ENCODE peak calls at places on chromosomes 5 and 9, in nine cellular contexts. X is EL; J is fibroblast of pulmonary artery; D is HT-29; I is HAP-1; Z is SHP77; K is SK-N-SH; V is activated CD4-positive, CD25-positive, alpha-beta regulatory T cell; O is left cardiac atrium. F is an unnamed sample.

GRCh38 chr5:160159991-160160826 is 41.0 kb upstream of the PWWP2A start:
- DNase-seq in J (no peak), Z (peak), V (no peak), D (no peak), I (peak), K (no peak), X (no peak), O (no peak), F (no peak)

GRCh38 chr9:18905883-18906649 is 126.9 kb downstream of the SAXO1 start:
- DNase-seq in Z (no peak), J (peak), D (no peak), V (no peak), I (no peak), X (peak), K (no peak), O (no peak), F (peak)

GRCh38 chr5:6660704-6661103 is 27.5 kb downstream of the SRD5A1 start:
- DNase-seq in Z (no peak), J (no peak), D (no peak), V (no peak), K (no peak), X (no peak), O (no peak), I (no peak), F (no peak)

GRCh38 chr9:133768859-133769510 is 30.8 kb upstream of the SARDH start:
- DNase-seq in K (no peak), Z (no peak), D (no peak), I (no peak), J (no peak), V (no peak), O (no peak), X (no peak), F (no peak)

GRCh38 chr5:72692273-72692672 is 124.2 kb upstream of the TNPO1 start:
- DNase-seq in J (peak), X (no peak), D (no peak), V (no peak), Z (no peak), I (no peak), K (no peak), O (no peak), F (no peak)

GRCh38 chr9:71726723-71727122 is 41.6 kb downstream of the CEMIP2 start:
- DNase-seq in D (no peak), K (no peak), X (no peak), O (no peak), Z (no peak), V (no peak), J (no peak), I (no peak), F (no peak)

GRCh38 chr5:5533927-5534326 is 111.5 kb downstream of the ICE1 start:
- DNase-seq in K (no peak), I (no peak), X (no peak), V (no peak), J (no peak), Z (peak), D (no peak), O (no peak), F (no peak)

GRCh38 chr9:124771867-124772621 is 933 bp upstream of the NR6A1 start:
- DNase-seq in Z (peak), K (peak), D (peak), O (peak), X (peak), I (peak), V (no peak), J (peak), F (peak)

GRCh38 chr9:36928210-36928609 is 105.9 kb downstream of the PAX5 start:
- DNase-seq in Z (no peak), V (no peak), K (no peak), O (no peak), J (no peak), D (no peak), X (no peak), I (no peak), F (no peak)

GRCh38 chr9:137582286-137582860 is 3.6 kb upstream of the DPH7 start:
- DNase-seq in Z (no peak), D (no peak), O (no peak), K (peak), X (peak), I (no peak), J (peak), V (no peak), F (no peak)

GRCh38 chr5:68953885-68954617 is 139.8 kb upstream of the SLC30A5 start:
- DNase-seq in X (peak), V (no peak), I (no peak), D (no peak), J (peak), Z (no peak), K (no peak), O (no peak), F (peak)

GRCh38 chr5:89236900-89237299 is 353.9 kb upstream of the MEF2C start:
- DNase-seq in J (no peak), K (no peak), X (no peak), Z (no peak), V (no peak), D (no peak), I (no peak), O (no peak), F (no peak)

GRCh38 chr9:77433675-77434445 is 214.3 kb downstream of the GNA14 start:
- DNase-seq in V (peak), K (peak), O (peak), X (peak), D (peak), J (peak), I (peak), Z (no peak), F (no peak)

GRCh38 chr5:117889592-117889991 is 1098.8 kb downstream of the DTWD2 start:
- DNase-seq in V (no peak), Z (no peak), X (peak), O (no peak), D (no peak), K (no peak), J (peak), I (no peak), F (no peak)

GRCh38 chr9:28770827-28771226 is 1197.5 kb upstream of the C9orf72 start:
- DNase-seq in Z (no peak), X (no peak), J (no peak), O (no peak), D (no peak), K (peak), I (no peak), V (no peak), F (no peak)

GRCh38 chr5:124735169-124735858 is 11.1 kb downstream of the ZNF608 start:
- DNase-seq in V (no peak), J (no peak), K (peak), D (no peak), I (peak), Z (no peak), O (no peak), X (peak), F (no peak)

GRCh38 chr5:139649082-139649991 is 1.2 kb downstream of the CXXC5 start:
- DNase-seq in J (no peak), K (peak), Z (no peak), D (no peak), V (no peak), X (peak), O (peak), I (no peak), F (no peak)

GRCh38 chr5:101045689-101046088 is 142.6 kb upstream of the ST8SIA4 start:
- DNase-seq in K (no peak), O (no peak), V (no peak), I (no peak), Z (no peak), D (peak), J (peak), X (no peak), F (no peak)

GRCh38 chr9:19618816-19619215 is 170.0 kb downstream of the SLC24A2 start:
- DNase-seq in J (no peak), Z (no peak), V (no peak), X (no peak), I (no peak), O (no peak), D (no peak), K (no peak), F (peak)

GRCh38 chr9:89686134-89686533 is 81.3 kb downstream of the GADD45G start:
- DNase-seq in O (no peak), I (no peak), Z (peak), X (no peak), K (no peak), V (no peak), J (no peak), D (peak), F (no peak)

GRCh38 chr9:79020266-79020665 is 551.5 kb upstream of the TLE4 start:
- DNase-seq in D (no peak), K (no peak), X (no peak), I (no peak), Z (peak), J (no peak), O (no peak), V (no peak), F (no peak)

GRCh38 chr9:33349743-33350142 is 52.6 kb downstream of the AQP7 start:
- DNase-seq in K (no peak), V (no peak), X (no peak), D (no peak), I (no peak), Z (no peak), O (no peak), J (no peak), F (no peak)

GRCh38 chr5:6291961-6292360 is 86.4 kb downstream of the MED10 start:
- DNase-seq in I (no peak), K (no peak), J (no peak), X (peak), Z (peak), O (no peak), V (no peak), D (peak), F (no peak)

GRCh38 chr5:85990998-85991397 is 626.7 kb upstream of the COX7C start:
- DNase-seq in O (no peak), Z (no peak), X (no peak), K (no peak), D (no peak), I (no peak), J (no peak), V (no peak), F (no peak)

GRCh38 chr5:108295588-108296368 is 86.1 kb downstream of the FBXL17 start:
- DNase-seq in K (no peak), O (no peak), X (peak), D (peak), J (peak), Z (no peak), V (no peak), I (no peak), F (no peak)

GRCh38 chr9:129932303-129933151 is 97.3 kb downstream of the USP20 start:
- DNase-seq in O (no peak), I (no peak), J (peak), X (peak), V (no peak), D (no peak), K (peak), Z (no peak), F (no peak)

GRCh38 chr5:10703676-10704075 is 57.4 kb downstream of the DAP start:
- DNase-seq in J (no peak), Z (no peak), O (no peak), I (no peak), X (no peak), K (no peak), D (peak), V (no peak), F (no peak)

GRCh38 chr9:104240890-104241289 is 146.8 kb downstream of the SMC2 start:
- DNase-seq in I (no peak), X (no peak), K (no peak), Z (no peak), J (no peak), D (no peak), O (no peak), V (no peak), F (no peak)

GRCh38 chr5:9015250-9015936 is 530.5 kb downstream of the SEMA5A start:
- DNase-seq in D (no peak), K (no peak), O (no peak), I (no peak), J (peak), Z (no peak), X (peak), V (no peak), F (no peak)

GRCh38 chr9:97632406-97632991 is 669 bp downstream of the TSTD2 start:
- DNase-seq in O (peak), K (no peak), X (no peak), D (peak), I (peak), Z (peak), V (no peak), J (peak), F (no peak)

GRCh38 chr5:134101686-134102439 is 12.6 kb upstream of the TCF7 start:
- DNase-seq in X (peak), K (peak), D (peak), O (no peak), Z (peak), I (peak), J (no peak), V (peak), F (no peak)

GRCh38 chr5:148268556-148268955 is at the start of gene SPINK13:
- DNase-seq in I (no peak), K (no peak), V (no peak), O (peak), D (peak), X (peak), J (peak), Z (no peak), F (no peak)

GRCh38 chr5:92777421-92777820 is 803.6 kb downstream of the NR2F1-AS1 start:
- DNase-seq in I (peak), O (no peak), X (no peak), J (no peak), D (no peak), K (no peak), Z (no peak), V (no peak), F (no peak)

GRCh38 chr9:136660971-136661540 is 1.7 kb upstream of the EGFL7 start:
- DNase-seq in J (no peak), Z (no peak), O (no peak), V (no peak), X (no peak), D (no peak), K (no peak), I (no peak), F (no peak)

GRCh38 chr9:37591775-37592107 is 656 bp downstream of the TOMM5 start:
- DNase-seq in D (no peak), X (peak), O (no peak), K (no peak), Z (no peak), I (no peak), J (peak), V (no peak), F (no peak)

GRCh38 chr9:98284754-98285153 is 29.3 kb upstream of the TBC1D2 start:
- DNase-seq in J (no peak), D (no peak), K (no peak), X (no peak), I (no peak), V (no peak), O (no peak), Z (no peak), F (no peak)